ENCODE peak calls at places on chromosomes 1 and 21, in ten cellular contexts. K, Q, C, I, X, Y, B, R, T and H are unnamed samples.

GRCh38 chr1:160096491-160097116 is 1.8 kb downstream of the IGSF8 start:
- DNase-seq in K (peak; percentile 97), Q (peak; percentile 36), C (no peak), I (peak; percentile 90), X (no peak), Y (no peak), B (peak; percentile 62), R (no peak), T (no peak), H (peak; percentile 86)

GRCh38 chr1:29237906-29238600 is 1.7 kb downstream of the PTPRU start:
- DNase-seq in K (peak; percentile 47), Q (no peak), C (no peak), I (peak; percentile 66), X (peak; percentile 63), Y (no peak), B (no peak), R (no peak), T (no peak), H (peak; percentile 61)

GRCh38 chr1:56683569-56683968 is 38.5 kb downstream of the PRKAA2 start:
- DNase-seq in K (no peak), Q (no peak), C (no peak), I (no peak), X (no peak), Y (no peak), B (no peak), R (no peak), T (no peak), H (peak; percentile 13)

GRCh38 chr1:44655609-44656008 is 18.7 kb downstream of the TMEM53 start:
- DNase-seq in K (no peak), Q (peak; percentile 29), C (no peak), I (peak; percentile 43), X (no peak), Y (peak; percentile 67), B (no peak), R (no peak), T (no peak), H (peak; percentile 51)

GRCh38 chr1:40044065-40044575 is 3.6 kb downstream of the CAP1 start:
- DNase-seq in K (no peak), Q (peak; percentile 47), C (no peak), I (peak; percentile 7), X (no peak), Y (no peak), B (no peak), R (no peak), T (no peak), H (no peak)

GRCh38 chr1:96313216-96313615 is 408.4 kb upstream of the PTBP2 start:
- DNase-seq in K (peak; percentile 48), Q (peak; percentile 85), C (peak; percentile 38), I (peak; percentile 77), X (no peak), Y (no peak), B (peak; percentile 86), R (no peak), T (peak; percentile 33), H (no peak)

GRCh38 chr21:25966308-25966707 is 204.3 kb downstream of the APP start:
- DNase-seq in K (no peak), Q (no peak), C (no peak), I (no peak), X (no peak), Y (no peak), B (no peak), R (no peak), T (no peak), H (no peak)

GRCh38 chr21:25563399-25564116 is 43.7 kb downstream of the MRPL39 start:
- DNase-seq in K (no peak), Q (no peak), C (no peak), I (peak; percentile 7), X (peak; percentile 82), Y (no peak), B (no peak), R (no peak), T (no peak), H (no peak)

GRCh38 chr1:27574871-27575831 is 28.8 kb downstream of the AHDC1 start:
- DNase-seq in K (peak; percentile 81), Q (peak; percentile 87), C (no peak), I (peak; percentile 94), X (no peak), Y (peak; percentile 57), B (peak; percentile 75), R (no peak), T (no peak), H (peak; percentile 95)

GRCh38 chr21:44337941-44338895 is 972 bp downstream of the CFAP410 start:
- DNase-seq in K (peak; percentile 68), Q (peak; percentile 59), C (peak; percentile 5), I (peak; percentile 74), X (peak; percentile 75), Y (peak; percentile 78), B (peak; percentile 52), R (no peak), T (peak; percentile 67), H (peak; percentile 80)

GRCh38 chr1:94285026-94285654 is 47.8 kb upstream of the ARHGAP29 start:
- DNase-seq in K (peak; percentile 49), Q (peak; percentile 48), C (no peak), I (peak; percentile 53), X (no peak), Y (no peak), B (peak; percentile 55), R (no peak), T (no peak), H (no peak)

GRCh38 chr1:235937123-235937522 is 70.4 kb upstream of the LYST start:
- DNase-seq in K (no peak), Q (no peak), C (no peak), I (no peak), X (no peak), Y (peak; percentile 20), B (no peak), R (no peak), T (no peak), H (no peak)

GRCh38 chr1:54107131-54107530 is 45.7 kb downstream of the CDCP2 start:
- DNase-seq in K (no peak), Q (peak; percentile 19), C (no peak), I (peak; percentile 56), X (peak; percentile 33), Y (peak; percentile 56), B (peak; percentile 37), R (no peak), T (no peak), H (peak; percentile 56)

GRCh38 chr1:158095737-158096335 is 84.9 kb upstream of the CD1D start:
- DNase-seq in K (peak; percentile 53), Q (peak; percentile 61), C (no peak), I (peak; percentile 56), X (no peak), Y (peak; percentile 51), B (peak; percentile 48), R (no peak), T (no peak), H (peak; percentile 84)

GRCh38 chr1:22619808-22620207 is 16.6 kb upstream of the C1QA start:
- DNase-seq in K (no peak), Q (no peak), C (no peak), I (no peak), X (no peak), Y (no peak), B (no peak), R (no peak), T (no peak), H (no peak)

GRCh38 chr1:44970317-44970716 is 16.1 kb downstream of the EIF2B3 start:
- DNase-seq in K (no peak), Q (peak; percentile 54), C (no peak), I (no peak), X (no peak), Y (no peak), B (no peak), R (no peak), T (no peak), H (no peak)

GRCh38 chr1:2822621-2823145 is 21.2 kb upstream of the TTC34 start:
- DNase-seq in K (no peak), Q (no peak), C (no peak), I (no peak), X (no peak), Y (no peak), B (no peak), R (no peak), T (no peak), H (no peak)

GRCh38 chr1:244191581-244191980 is 140.5 kb downstream of the ZBTB18 start:
- DNase-seq in K (no peak), Q (no peak), C (no peak), I (no peak), X (no peak), Y (no peak), B (no peak), R (no peak), T (no peak), H (no peak)

GRCh38 chr1:211339631-211340041 is 13.0 kb downstream of the TRAF5 start:
- DNase-seq in K (no peak), Q (no peak), C (no peak), I (no peak), X (no peak), Y (no peak), B (no peak), R (no peak), T (no peak), H (peak; percentile 53)

GRCh38 chr1:204161609-204162497 is 4.3 kb downstream of the REN start:
- DNase-seq in K (no peak), Q (no peak), C (no peak), I (no peak), X (peak; percentile 52), Y (no peak), B (no peak), R (no peak), T (no peak), H (no peak)

GRCh38 chr1:227401562-227402342 is 83.5 kb upstream of the CDC42BPA start:
- DNase-seq in K (peak; percentile 18), Q (no peak), C (no peak), I (no peak), X (no peak), Y (no peak), B (no peak), R (no peak), T (no peak), H (no peak)

GRCh38 chr21:14545906-14546480 is at the start of gene SAMSN1:
- DNase-seq in K (no peak), Q (peak; percentile 45), C (no peak), I (no peak), X (no peak), Y (peak; percentile 91), B (no peak), R (peak; percentile 30), T (no peak), H (no peak)

GRCh38 chr1:177384461-177384860 is 213.7 kb downstream of the BRINP2 start:
- DNase-seq in K (peak; percentile 64), Q (no peak), C (no peak), I (peak; percentile 86), X (no peak), Y (no peak), B (peak; percentile 73), R (no peak), T (no peak), H (peak; percentile 6)